ENCODE peak calls at places on chromosomes 6 and 20, in six cellular contexts. P is AG09309, Q is psoas muscle, U is foreskin keratinocyte, W is OCI-LY7, E is astrocyte of the spinal cord. G is an unnamed sample.

GRCh38 chr20:35901678-35902544 is 52.4 kb downstream of the SCAND1 start:
- DNase-seq in P (peak), Q (no peak), U (peak), W (no peak), E (peak), G (peak)

GRCh38 chr20:37345339-37346231 is at the start of gene SRC:
- DNase-seq in P (no peak), Q (peak), U (peak), W (no peak), E (peak), G (peak)

GRCh38 chr6:35294308-35294945 is 3.2 kb upstream of the DEF6 start:
- DNase-seq in P (no peak), Q (peak), U (no peak), W (peak), E (peak), G (peak)

GRCh38 chr20:16759161-16759523 is 11.0 kb downstream of the OTOR start:
- DNase-seq in P (no peak), Q (no peak), U (no peak), W (no peak), E (no peak), G (no peak)

GRCh38 chr6:21946298-21946783 is 350.5 kb downstream of the PRL start:
- DNase-seq in P (peak), Q (no peak), U (no peak), W (no peak), E (peak), G (peak)

GRCh38 chr20:10113746-10114145 is 79.0 kb downstream of the ANKEF1 start:
- DNase-seq in P (no peak), Q (no peak), U (peak), W (no peak), E (peak), G (no peak)

GRCh38 chr20:37801921-37802320 is 101.0 kb upstream of the VSTM2L start:
- DNase-seq in P (no peak), Q (no peak), U (peak), W (no peak), E (no peak), G (no peak)

GRCh38 chr6:154249499-154250298 is 106.9 kb downstream of the IPCEF1 start:
- DNase-seq in P (no peak), Q (no peak), U (no peak), W (peak), E (no peak), G (no peak)

GRCh38 chr20:52823303-52823702 is 148.9 kb upstream of the TSHZ2 start:
- DNase-seq in P (no peak), Q (no peak), U (peak), W (no peak), E (no peak), G (no peak)

GRCh38 chr20:4901031-4901818 is 100.1 kb downstream of the SLC23A2 start:
- DNase-seq in P (no peak), Q (no peak), U (no peak), W (no peak), E (no peak), G (no peak)

GRCh38 chr6:44431118-44431725 is 43.7 kb downstream of the CDC5L start:
- DNase-seq in P (peak), Q (no peak), U (peak), W (peak), E (peak), G (peak)

GRCh38 chr20:46237221-46237620 is 71.1 kb downstream of the CDH22 start:
- DNase-seq in P (no peak), Q (no peak), U (no peak), W (no peak), E (no peak), G (no peak)

GRCh38 chr6:13437597-13437996 is 49.8 kb downstream of the GFOD1 start:
- DNase-seq in P (no peak), Q (no peak), U (no peak), W (no peak), E (no peak), G (no peak)

GRCh38 chr6:106750146-106750900 is 120.9 kb downstream of the QRSL1 start:
- DNase-seq in P (no peak), Q (no peak), U (peak), W (no peak), E (no peak), G (no peak)

GRCh38 chr6:73648166-73648565 is 5.6 kb downstream of the SLC17A5 start:
- DNase-seq in P (no peak), Q (no peak), U (no peak), W (no peak), E (peak), G (no peak)

GRCh38 chr6:118618676-118619377 is 32.6 kb downstream of the CEP85L start:
- DNase-seq in P (no peak), Q (peak), U (peak), W (peak), E (peak), G (peak)

GRCh38 chr20:46681032-46681854 is 8.0 kb downstream of the TP53RK start:
- DNase-seq in P (no peak), Q (no peak), U (peak), W (peak), E (peak), G (no peak)

GRCh38 chr6:13261464-13261994 is 66.8 kb downstream of the TBC1D7 start:
- DNase-seq in P (no peak), Q (no peak), U (no peak), W (peak), E (no peak), G (no peak)

GRCh38 chr20:56628873-56629463 is at the start of gene TFAP2C:
- DNase-seq in P (no peak), Q (peak), U (peak), W (no peak), E (peak), G (no peak)

GRCh38 chr6:135289816-135290215 is 108.7 kb downstream of the MYB start:
- DNase-seq in P (no peak), Q (no peak), U (no peak), W (no peak), E (no peak), G (no peak)

GRCh38 chr6:4134841-4135664 is at the start of gene ECI2:
- DNase-seq in P (no peak), Q (peak), U (peak), W (peak), E (no peak), G (no peak)

GRCh38 chr20:23657202-23657601 is 19.4 kb upstream of the CST3 start:
- DNase-seq in P (no peak), Q (no peak), U (no peak), W (no peak), E (no peak), G (no peak)

GRCh38 chr6:36843169-36843568 is 3.9 kb upstream of the CPNE5 start:
- DNase-seq in P (no peak), Q (no peak), U (no peak), W (no peak), E (no peak), G (no peak)

GRCh38 chr20:51121901-51122412 is 99.0 kb upstream of the KCNG1 start:
- DNase-seq in P (no peak), Q (no peak), U (peak), W (no peak), E (peak), G (no peak)

GRCh38 chr6:150418825-150419594 is 50.2 kb downstream of the IYD start:
- DNase-seq in P (no peak), Q (peak), U (no peak), W (peak), E (peak), G (peak)

GRCh38 chr20:18188446-18188845 is 50.8 kb downstream of the KAT14 start:
- DNase-seq in P (peak), Q (no peak), U (no peak), W (no peak), E (no peak), G (no peak)

GRCh38 chr20:17226410-17227198 is at the start of gene PCSK2:
- DNase-seq in P (no peak), Q (peak), U (no peak), W (no peak), E (peak), G (peak)

GRCh38 chr6:24387818-24388217 is 14.9 kb upstream of the MRS2 start:
- DNase-seq in P (no peak), Q (no peak), U (peak), W (no peak), E (no peak), G (no peak)

GRCh38 chr20:57678340-57678739 is 31.5 kb downstream of the PMEPA1 start:
- DNase-seq in P (no peak), Q (no peak), U (no peak), W (peak), E (no peak), G (no peak)

GRCh38 chr20:62830821-62831220 is 14.0 kb downstream of the COL9A3 start:
- DNase-seq in P (no peak), Q (peak), U (no peak), W (no peak), E (no peak), G (no peak)

GRCh38 chr6:145147981-145148380 is 587.3 kb downstream of the EPM2A start:
- DNase-seq in P (no peak), Q (no peak), U (no peak), W (no peak), E (no peak), G (no peak)

GRCh38 chr6:166940643-166941068 is 15.7 kb downstream of the RNASET2 start:
- DNase-seq in P (no peak), Q (no peak), U (no peak), W (no peak), E (no peak), G (no peak)

GRCh38 chr6:143743256-143744166 is 65.7 kb downstream of the PHACTR2 start:
- DNase-seq in P (no peak), Q (no peak), U (no peak), W (no peak), E (peak), G (peak)

GRCh38 chr6:105769987-105770386 is 316.1 kb upstream of the PRDM1 start:
- DNase-seq in P (no peak), Q (no peak), U (peak), W (no peak), E (no peak), G (no peak)

GRCh38 chr20:25389858-25390537 is 637 bp downstream of the ABHD12 start:
- DNase-seq in P (no peak), Q (peak), U (no peak), W (no peak), E (no peak), G (no peak)

GRCh38 chr6:43699564-43700186 is 12.1 kb upstream of the MRPS18A start:
- DNase-seq in P (no peak), Q (no peak), U (peak), W (no peak), E (no peak), G (no peak)

GRCh38 chr6:11033825-11034224 is 10.3 kb downstream of the ELOVL2 start:
- DNase-seq in P (peak), Q (no peak), U (peak), W (no peak), E (peak), G (peak)

GRCh38 chr20:18705906-18706305 is 107.7 kb upstream of the SCP2D1 start:
- DNase-seq in P (no peak), Q (no peak), U (no peak), W (no peak), E (no peak), G (no peak)

GRCh38 chr6:285030-285771 is 7.1 kb upstream of the DUSP22 start:
- DNase-seq in P (no peak), Q (no peak), U (no peak), W (no peak), E (no peak), G (no peak)
- TF ChIP-seq CTCF in P (no peak), Q (no peak), U (no peak), W (no peak), E (no peak), G (no peak)

DNA sequence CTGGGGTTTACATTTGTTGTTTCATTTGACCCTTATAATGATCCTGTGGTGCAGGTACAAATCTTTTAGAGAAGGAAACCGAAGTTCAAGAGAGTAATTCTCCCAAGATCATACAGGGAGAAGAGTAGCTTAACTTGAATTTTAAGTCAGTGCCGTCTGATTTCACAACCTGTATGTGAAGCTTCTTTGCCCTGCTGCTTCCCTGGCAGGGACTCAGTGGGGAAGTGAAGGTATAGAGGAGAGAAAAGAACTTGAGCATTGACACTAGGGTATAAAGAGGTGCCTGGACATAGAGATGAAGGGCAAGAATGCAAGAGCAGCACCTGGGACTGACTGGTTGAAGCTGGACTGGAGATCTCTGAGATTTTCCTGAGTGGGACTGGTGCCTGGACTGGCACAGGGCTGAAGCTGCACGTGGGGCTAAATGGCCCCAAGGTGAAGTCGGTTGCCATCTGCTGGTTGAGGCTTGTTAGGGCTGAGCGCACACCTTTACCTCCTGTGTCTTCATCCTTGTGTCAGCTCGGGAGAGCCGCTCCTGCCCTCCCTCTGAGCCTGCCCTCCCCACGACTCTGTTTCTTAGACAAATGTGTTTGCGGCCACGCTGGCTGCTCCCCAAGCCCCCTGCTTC is 41.8 kb downstream of the FARS2 start:
- DNase-seq in P (no peak), Q (peak), U (peak), W (peak), E (peak), G (peak)
- TF ChIP-seq CTCF in P (peak), Q (peak), U (peak), W (peak), E (peak), G (peak)

DNA sequence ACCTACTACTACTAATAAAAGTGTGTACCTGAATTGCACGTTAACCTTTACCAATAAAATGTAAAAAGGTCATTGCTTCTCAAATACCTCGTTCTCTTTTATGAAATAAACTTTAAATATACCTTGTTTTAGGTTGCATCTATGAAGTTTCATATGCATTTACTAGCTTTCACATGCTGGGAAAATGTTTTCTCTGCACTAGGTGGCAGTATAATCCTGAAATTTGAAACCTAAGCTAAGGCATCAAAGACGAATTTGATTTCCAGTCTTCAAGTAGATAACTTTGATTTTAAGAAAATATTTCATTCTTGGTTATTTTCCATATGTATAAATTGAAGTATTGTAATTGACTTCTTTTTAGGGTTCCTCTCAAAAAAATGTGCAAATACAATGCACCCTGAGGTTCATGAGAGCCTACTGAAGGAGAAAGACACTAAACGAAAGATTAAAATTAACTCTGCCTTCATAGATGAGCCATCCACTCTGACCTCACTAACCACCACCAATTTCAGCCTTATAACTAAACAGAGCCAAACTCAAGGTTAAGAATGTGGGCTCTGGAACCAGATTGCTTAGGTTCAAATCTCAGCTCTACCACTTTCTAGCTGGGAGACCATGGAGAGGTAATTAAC is 7.3 kb upstream of the COL9A1 start:
- DNase-seq in P (peak), Q (no peak), U (peak), W (peak), E (peak), G (peak)
- TF ChIP-seq CTCF in P (peak), Q (peak), U (peak), W (peak), E (peak), G (peak)

DNA sequence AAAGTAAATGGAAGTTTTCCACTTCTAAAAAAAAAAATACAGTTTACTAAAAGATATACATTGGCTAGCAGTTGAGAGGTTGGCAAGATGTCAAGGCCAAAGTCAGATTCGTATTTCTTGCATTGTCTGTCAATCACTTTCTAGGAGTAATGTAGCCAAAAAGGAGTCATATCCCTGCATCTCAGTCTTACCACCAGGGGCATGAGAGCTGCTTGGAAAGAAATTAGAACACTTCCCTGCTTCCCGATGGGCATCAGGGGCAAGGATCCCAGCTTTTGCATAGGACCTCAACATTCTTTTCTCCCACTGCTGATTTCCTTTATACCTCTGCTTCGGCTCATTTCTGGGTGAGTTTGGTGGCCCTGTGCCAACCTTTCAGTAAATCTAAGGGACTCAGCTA is 581.0 kb upstream of the MAP3K7 start:
- DNase-seq in P (no peak), Q (no peak), U (no peak), W (no peak), E (no peak), G (no peak)
- TF ChIP-seq CTCF in P (no peak), Q (no peak), U (no peak), W (peak), E (peak), G (peak)

GRCh38 chr6:38068854-38069253 is 249.3 kb downstream of the ZFAND3 start:
- DNase-seq in P (no peak), Q (no peak), U (no peak), W (no peak), E (no peak), G (no peak)
- TF ChIP-seq CTCF in P (no peak), Q (no peak), U (peak), W (no peak), E (no peak), G (no peak)